ENCODE peak calls at places on chromosomes 13 and 19, in six cellular contexts. One of them, this sample, is unnamed.

GRCh38 chr19:51783373-51783772 is 11.6 kb upstream of the FPR3 start:
- DNase-seq in NCI-H1092 treated with DMSO at 0.1 percent for 48 hours: no peak
- DNase-seq in SHP77 treated with DMSO at 0.1 percent for 48 hours: no peak
- DNase-seq in omental fat pad: no peak
- DNase-seq in amniotic stem cell: no peak
- DNase-seq in stimulated activated CD8-positive, alpha-beta memory T cell treated with anti-CD3 and anti-CD28 coated beads, Interleukin-2, amount 100 ng/mL, for 48 hours: no peak
- DNase-seq in this sample: no peak

GRCh38 chr19:54312436-54313362 is at the start of gene LILRA5:
- DNase-seq in NCI-H1092 treated with DMSO at 0.1 percent for 48 hours: no peak
- DNase-seq in SHP77 treated with DMSO at 0.1 percent for 48 hours: no peak
- DNase-seq in omental fat pad: no peak
- DNase-seq in amniotic stem cell: no peak
- DNase-seq in stimulated activated CD8-positive, alpha-beta memory T cell treated with anti-CD3 and anti-CD28 coated beads, Interleukin-2, amount 100 ng/mL, for 48 hours: no peak
- DNase-seq in this sample: peak

GRCh38 chr13:85347251-85347650 is 452.0 kb downstream of the SLITRK6 start:
- DNase-seq in NCI-H1092 treated with DMSO at 0.1 percent for 48 hours: no peak
- DNase-seq in SHP77 treated with DMSO at 0.1 percent for 48 hours: no peak
- DNase-seq in omental fat pad: no peak
- DNase-seq in amniotic stem cell: peak
- DNase-seq in stimulated activated CD8-positive, alpha-beta memory T cell treated with anti-CD3 and anti-CD28 coated beads, Interleukin-2, amount 100 ng/mL, for 48 hours: no peak
- DNase-seq in this sample: no peak

GRCh38 chr19:36918090-36918489 is 2.0 kb downstream of the ZNF568 start:
- DNase-seq in NCI-H1092 treated with DMSO at 0.1 percent for 48 hours: no peak
- DNase-seq in SHP77 treated with DMSO at 0.1 percent for 48 hours: no peak
- DNase-seq in omental fat pad: no peak
- DNase-seq in amniotic stem cell: no peak
- DNase-seq in stimulated activated CD8-positive, alpha-beta memory T cell treated with anti-CD3 and anti-CD28 coated beads, Interleukin-2, amount 100 ng/mL, for 48 hours: no peak
- DNase-seq in this sample: no peak

GRCh38 chr19:46296722-46297431 is at the start of gene HIF3A:
- DNase-seq in NCI-H1092 treated with DMSO at 0.1 percent for 48 hours: peak
- DNase-seq in SHP77 treated with DMSO at 0.1 percent for 48 hours: no peak
- DNase-seq in omental fat pad: no peak
- DNase-seq in amniotic stem cell: no peak
- DNase-seq in stimulated activated CD8-positive, alpha-beta memory T cell treated with anti-CD3 and anti-CD28 coated beads, Interleukin-2, amount 100 ng/mL, for 48 hours: no peak
- DNase-seq in this sample: peak

GRCh38 chr13:71320452-71320851 is 546.6 kb downstream of the DACH1 start:
- DNase-seq in NCI-H1092 treated with DMSO at 0.1 percent for 48 hours: no peak
- DNase-seq in SHP77 treated with DMSO at 0.1 percent for 48 hours: no peak
- DNase-seq in omental fat pad: no peak
- DNase-seq in amniotic stem cell: no peak
- DNase-seq in stimulated activated CD8-positive, alpha-beta memory T cell treated with anti-CD3 and anti-CD28 coated beads, Interleukin-2, amount 100 ng/mL, for 48 hours: no peak
- DNase-seq in this sample: no peak

GRCh38 chr13:66933994-66934393 is 296.1 kb downstream of the PCDH9 start:
- DNase-seq in NCI-H1092 treated with DMSO at 0.1 percent for 48 hours: no peak
- DNase-seq in SHP77 treated with DMSO at 0.1 percent for 48 hours: no peak
- DNase-seq in omental fat pad: no peak
- DNase-seq in amniotic stem cell: peak
- DNase-seq in stimulated activated CD8-positive, alpha-beta memory T cell treated with anti-CD3 and anti-CD28 coated beads, Interleukin-2, amount 100 ng/mL, for 48 hours: no peak
- DNase-seq in this sample: no peak

GRCh38 chr13:31072041-31072440 is 89.7 kb downstream of the HSPH1 start:
- DNase-seq in NCI-H1092 treated with DMSO at 0.1 percent for 48 hours: no peak
- DNase-seq in SHP77 treated with DMSO at 0.1 percent for 48 hours: no peak
- DNase-seq in omental fat pad: no peak
- DNase-seq in amniotic stem cell: no peak
- DNase-seq in stimulated activated CD8-positive, alpha-beta memory T cell treated with anti-CD3 and anti-CD28 coated beads, Interleukin-2, amount 100 ng/mL, for 48 hours: no peak
- DNase-seq in this sample: no peak

GRCh38 chr13:41401371-41401770 is 56.0 kb upstream of the RGCC start:
- DNase-seq in NCI-H1092 treated with DMSO at 0.1 percent for 48 hours: no peak
- DNase-seq in SHP77 treated with DMSO at 0.1 percent for 48 hours: peak
- DNase-seq in omental fat pad: no peak
- DNase-seq in amniotic stem cell: no peak
- DNase-seq in stimulated activated CD8-positive, alpha-beta memory T cell treated with anti-CD3 and anti-CD28 coated beads, Interleukin-2, amount 100 ng/mL, for 48 hours: no peak
- DNase-seq in this sample: no peak

GRCh38 chr13:57629391-57629804 is 2.1 kb upstream of the PCDH17 start:
- DNase-seq in NCI-H1092 treated with DMSO at 0.1 percent for 48 hours: peak
- DNase-seq in SHP77 treated with DMSO at 0.1 percent for 48 hours: no peak
- DNase-seq in omental fat pad: peak
- DNase-seq in amniotic stem cell: no peak
- DNase-seq in stimulated activated CD8-positive, alpha-beta memory T cell treated with anti-CD3 and anti-CD28 coated beads, Interleukin-2, amount 100 ng/mL, for 48 hours: no peak
- DNase-seq in this sample: peak

GRCh38 chr13:106063591-106064308 is 471.7 kb downstream of the EFNB2 start:
- DNase-seq in NCI-H1092 treated with DMSO at 0.1 percent for 48 hours: no peak
- DNase-seq in SHP77 treated with DMSO at 0.1 percent for 48 hours: no peak
- DNase-seq in omental fat pad: no peak
- DNase-seq in amniotic stem cell: no peak
- DNase-seq in stimulated activated CD8-positive, alpha-beta memory T cell treated with anti-CD3 and anti-CD28 coated beads, Interleukin-2, amount 100 ng/mL, for 48 hours: no peak
- DNase-seq in this sample: no peak

This sample was measured in heart right ventricle.